ENCODE peak calls at places on chromosome 2, in seven cellular contexts. Q, L, M, D, K, E and F are unnamed samples. For H3K27me3, the result is how much of the 10 kb centered on the place peaks cover.

GRCh38 chr2:215140166-215140707 is 1.8 kb upstream of the ABCA12 start:
- DNase-seq in M (no peak), L (no peak), K (no peak), D (no peak), Q (no peak), E (no peak), F (no peak)

GRCh38 chr2:179376881-179377280 is 112.2 kb upstream of the SESTD1 start:
- DNase-seq in K (no peak), E (no peak), D (no peak), Q (no peak), L (no peak), M (no peak), F (no peak)

GRCh38 chr2:16613475-16613874 is 52.2 kb downstream of the CYRIA start:
- DNase-seq in M (no peak), Q (no peak), D (peak), E (no peak), L (no peak), K (no peak), F (no peak)

GRCh38 chr2:30273574-30273929 is 42.2 kb downstream of the LBH start:
- DNase-seq in D (no peak), E (no peak), Q (no peak), K (no peak), M (no peak), L (no peak), F (no peak)

GRCh38 chr2:235776531-235776930 is 282.7 kb downstream of the AGAP1 start:
- DNase-seq in K (no peak), D (no peak), E (no peak), Q (no peak), M (no peak), L (no peak), F (no peak)

GRCh38 chr2:18085593-18085992 is 207.1 kb downstream of the KCNS3 start:
- DNase-seq in D (no peak), E (no peak), L (no peak), Q (no peak), K (no peak), M (no peak), F (no peak)

GRCh38 chr2:26735096-26735495 is 29.0 kb upstream of the SLC35F6 start:
- DNase-seq in M (peak), K (no peak), Q (peak), D (peak), E (no peak), L (peak), F (no peak)

GRCh38 chr2:208266641-208267335 is 733 bp downstream of the PIKFYVE start:
- DNase-seq in K (no peak), E (no peak), Q (no peak), D (peak), L (no peak), M (no peak), F (no peak)

GRCh38 chr2:98452396-98453027 is 7.9 kb downstream of the INPP4A start:
- DNase-seq in E (no peak), Q (peak), K (no peak), M (no peak), L (no peak), D (no peak), F (no peak)

GRCh38 chr2:85088921-85089320 is 44.3 kb upstream of the TCF7L1 start:
- DNase-seq in D (no peak), M (no peak), L (no peak), Q (no peak), K (no peak), E (no peak), F (no peak)

GRCh38 chr2:25825238-25825637 is 53.0 kb downstream of the ASXL2 start:
- DNase-seq in M (no peak), K (peak), Q (no peak), D (no peak), E (no peak), L (no peak), F (no peak)

GRCh38 chr2:24245986-24246779 is 71.3 kb downstream of the FAM228A start:
- DNase-seq in M (no peak), L (no peak), E (no peak), K (no peak), D (no peak), Q (no peak), F (no peak)

GRCh38 chr2:226227341-226227740 is 572.3 kb downstream of the IRS1 start:
- DNase-seq in M (no peak), D (no peak), K (no peak), L (no peak), Q (no peak), E (no peak), F (no peak)

GRCh38 chr2:233803994-233804393 is 25.9 kb downstream of the MROH2A start:
- DNase-seq in E (no peak), M (no peak), L (no peak), K (no peak), Q (peak), D (no peak), F (no peak)

GRCh38 chr2:158969717-158970521 is 1.5 kb downstream of the TANC1 start:
- DNase-seq in Q (no peak), D (peak), L (no peak), M (peak), K (no peak), E (no peak), F (no peak)

GRCh38 chr2:199018826-199019225 is 438.9 kb downstream of the SATB2 start:
- DNase-seq in Q (no peak), E (no peak), K (no peak), M (no peak), D (no peak), L (no peak), F (no peak)

GRCh38 chr2:135203944-135204343 is 151.9 kb downstream of the RAB3GAP1 start:
- DNase-seq in K (no peak), D (no peak), M (no peak), E (no peak), L (no peak), Q (no peak), F (no peak)

GRCh38 chr2:238322001-238322411 is 1.7 kb downstream of the TRAF3IP1 start:
- DNase-seq in D (no peak), L (no peak), Q (no peak), M (no peak), K (no peak), E (no peak), F (peak)

GRCh38 chr2:85475801-85476610 is 57.5 kb downstream of the SH2D6 start:
- DNase-seq in D (no peak), Q (no peak), M (no peak), L (no peak), E (no peak), K (no peak), F (no peak)

GRCh38 chr2:237139123-237139675 is 53.5 kb downstream of the COPS8 start:
- DNase-seq in M (no peak), K (no peak), L (no peak), E (no peak), Q (no peak), D (no peak), F (no peak)

GRCh38 chr2:138219961-138220360 is 255.7 kb downstream of the HNMT start:
- DNase-seq in K (no peak), M (no peak), L (no peak), Q (no peak), D (no peak), E (no peak), F (no peak)

GRCh38 chr2:12675352-12675795 is 41.4 kb upstream of the TRIB2 start:
- DNase-seq in Q (no peak), E (no peak), M (no peak), L (no peak), K (no peak), D (peak), F (no peak)

GRCh38 chr2:196431957-196432356 is 207.6 kb upstream of the CCDC150 start:
- DNase-seq in Q (no peak), M (no peak), L (no peak), K (no peak), E (no peak), D (peak), F (no peak)

GRCh38 chr2:188853307-188853706 is 120.9 kb upstream of the COL3A1 start:
- DNase-seq in E (no peak), L (no peak), M (no peak), Q (no peak), K (no peak), D (peak), F (no peak)

GRCh38 chr2:102788880-102789250 is 27.0 kb downstream of the TMEM182 start:
- DNase-seq in K (no peak), Q (no peak), E (no peak), D (no peak), M (peak), L (no peak), F (peak)

GRCh38 chr2:55958756-55959155 is 35.2 kb upstream of the EFEMP1 start:
- DNase-seq in L (no peak), E (no peak), M (no peak), K (no peak), D (no peak), Q (no peak), F (no peak)

GRCh38 chr2:3656762-3657691 is 973 bp upstream of the ALLC start:
- DNase-seq in L (no peak), M (no peak), D (peak), E (peak), Q (no peak), K (no peak), F (no peak)

GRCh38 chr2:10909050-10909995 is 2.4 kb upstream of the KCNF1 start:
- DNase-seq in K (no peak), D (no peak), Q (no peak), E (no peak), M (no peak), L (no peak), F (no peak)

GRCh38 chr2:225076125-225076524 is 33.9 kb upstream of the DOCK10 start:
- DNase-seq in L (no peak), Q (no peak), M (no peak), K (no peak), D (no peak), E (no peak), F (no peak)

GRCh38 chr2:3453196-3453845 is 66.0 kb downstream of the ADI1 start:
- DNase-seq in E (no peak), M (no peak), L (no peak), Q (no peak), D (no peak), K (no peak), F (no peak)

GRCh38 chr2:74530239-74531161 is 767 bp downstream of the HTRA2 start:
- DNase-seq in L (no peak), E (no peak), Q (peak), K (no peak), D (peak), M (no peak), F (peak)

GRCh38 chr2:25411753-25412152 is 70.0 kb upstream of the DNMT3A start:
- DNase-seq in M (no peak), Q (no peak), L (no peak), K (no peak), E (no peak), D (no peak), F (no peak)

GRCh38 chr2:159558479-159558878 is 57.9 kb downstream of the BAZ2B start:
- DNase-seq in K (no peak), M (no peak), E (no peak), D (peak), Q (no peak), L (no peak), F (no peak)

GRCh38 chr2:20330202-20330601 is 20.4 kb downstream of the PUM2 start:
- DNase-seq in Q (no peak), E (no peak), K (no peak), M (no peak), L (no peak), D (no peak), F (no peak)

GRCh38 chr2:39568561-39569006 is 97.1 kb upstream of the TMEM178A start:
- DNase-seq in K (no peak), D (peak), E (no peak), Q (no peak), M (no peak), L (peak), F (no peak)

GRCh38 chr2:464562-465309 is 176.8 kb upstream of the ALKAL2 start:
- DNase-seq in D (no peak), M (no peak), K (no peak), E (no peak), L (no peak), Q (no peak), F (no peak)
- H3K27me3 ChIP-seq in D (under half), M (under half), K (under half), E (under half), L (under half), Q (under half), F (under half)

GRCh38 chr2:231687133-231687852 is 21.0 kb upstream of the PTMA start:
- DNase-seq in D (peak), K (peak), M (peak), E (peak), L (no peak), Q (peak), F (peak)
- H3K4me3 ChIP-seq in D (peak), K (peak), M (no peak), E (no peak), L (no peak), Q (no peak), F (peak)

DNA sequence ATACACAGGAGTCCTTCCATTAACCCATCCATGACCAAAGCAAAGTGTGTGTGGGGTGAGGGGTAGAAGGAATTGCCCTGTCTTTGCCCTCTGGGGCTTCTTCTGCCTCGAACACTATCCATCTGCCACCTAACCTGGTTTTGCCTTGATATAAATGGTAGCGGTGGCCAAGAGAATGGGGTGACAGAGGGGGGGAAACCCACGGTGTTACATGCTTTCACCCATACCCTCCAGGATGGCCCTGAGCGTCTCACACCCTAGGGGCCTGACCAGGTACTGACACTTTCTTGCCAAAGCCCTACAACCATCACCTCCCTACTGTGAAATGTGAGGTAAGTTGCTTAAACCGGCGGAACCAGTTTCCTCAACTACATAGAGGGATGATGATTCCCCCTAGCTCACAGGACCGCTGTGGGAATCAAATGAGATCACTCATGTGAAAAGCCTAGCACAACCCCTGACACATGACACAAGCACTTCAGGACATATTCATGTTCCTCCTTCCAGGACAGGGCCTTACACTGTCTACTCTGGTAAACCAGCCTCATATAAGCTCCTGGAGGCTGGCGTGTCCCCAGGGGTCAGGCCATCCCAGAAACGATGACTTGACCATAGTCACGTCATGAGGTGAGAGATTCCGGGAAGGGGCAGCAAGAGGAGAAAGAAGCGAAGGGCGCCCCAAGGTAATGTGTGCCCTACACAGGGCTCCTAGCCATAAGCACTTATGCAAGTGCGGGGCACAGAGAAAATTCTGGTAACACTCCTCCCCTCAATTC is 49.7 kb downstream of the C2orf42 start:
- DNase-seq in M (peak), E (peak), L (peak), Q (peak), K (peak), D (peak), F (no peak)
- TF ChIP-seq CTCF in M (no peak), E (no peak), L (peak), Q (peak), K (peak), D (peak), F (no peak)

DNA sequence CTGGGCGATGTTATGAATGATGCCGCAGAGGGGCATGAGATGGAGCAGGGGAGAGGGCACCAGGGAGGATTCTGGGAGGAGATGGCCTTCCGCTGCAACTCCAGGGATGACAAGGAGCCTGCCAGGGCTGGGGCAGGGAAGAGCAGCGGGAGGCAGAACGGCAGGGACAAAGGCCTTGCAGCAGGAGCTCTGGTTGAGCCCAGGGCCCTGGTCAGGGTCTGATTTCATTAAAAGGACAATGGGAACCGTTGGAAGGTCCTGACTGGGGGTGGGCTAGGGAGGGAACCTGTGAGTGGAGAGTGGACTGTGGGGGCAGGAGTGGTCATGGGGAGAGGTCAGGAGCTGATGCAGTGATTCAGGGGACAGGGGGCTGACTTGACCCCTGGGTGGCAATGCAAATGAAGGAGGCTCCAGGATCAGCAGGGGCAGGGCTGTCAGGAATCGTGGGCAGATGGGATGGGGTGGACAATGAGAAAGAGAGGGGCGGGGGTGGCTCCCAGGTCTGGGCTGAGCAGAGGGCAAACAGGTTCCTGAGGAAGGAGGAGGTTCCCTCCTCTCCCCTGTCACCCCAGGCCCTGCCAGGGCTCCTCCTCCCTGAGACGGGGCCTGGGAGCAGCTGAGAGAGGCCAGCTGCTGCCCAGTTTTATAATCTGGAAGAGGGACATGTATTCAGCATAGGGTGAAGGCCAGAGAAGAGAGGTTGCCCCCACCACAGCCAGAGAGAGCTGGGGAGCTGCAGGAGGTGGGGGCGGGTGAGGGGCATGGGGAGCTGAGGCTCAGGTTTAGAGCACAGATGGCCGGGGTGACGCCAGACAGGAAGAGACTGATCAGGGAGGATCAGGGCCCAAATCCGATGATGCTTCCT is 7.3 kb upstream of the DUSP2 start:
- DNase-seq in M (no peak), Q (peak), K (no peak), D (no peak), E (no peak), L (no peak), F (peak)
- H3K27me3 ChIP-seq in M (under half), Q (under half), K (under half), D (under half), E (under half), L (under half), F (under half)

GRCh38 chr2:192410319-192410718 is 215.6 kb upstream of the TMEFF2 start:
- DNase-seq in Q (no peak), K (no peak), L (no peak), E (no peak), D (no peak), M (no peak), F (no peak)
- H3K4me3 ChIP-seq in Q (no peak), K (no peak), L (no peak), E (no peak), D (no peak), M (no peak), F (no peak)

GRCh38 chr2:200812122-200813022 is 662 bp downstream of the BZW1 start:
- DNase-seq in K (no peak), Q (peak), D (peak), M (peak), E (peak), L (no peak), F (peak)
- TF ChIP-seq CTCF in K (peak), Q (peak), D (peak), M (peak), E (peak), L (peak), F (peak)

DNA sequence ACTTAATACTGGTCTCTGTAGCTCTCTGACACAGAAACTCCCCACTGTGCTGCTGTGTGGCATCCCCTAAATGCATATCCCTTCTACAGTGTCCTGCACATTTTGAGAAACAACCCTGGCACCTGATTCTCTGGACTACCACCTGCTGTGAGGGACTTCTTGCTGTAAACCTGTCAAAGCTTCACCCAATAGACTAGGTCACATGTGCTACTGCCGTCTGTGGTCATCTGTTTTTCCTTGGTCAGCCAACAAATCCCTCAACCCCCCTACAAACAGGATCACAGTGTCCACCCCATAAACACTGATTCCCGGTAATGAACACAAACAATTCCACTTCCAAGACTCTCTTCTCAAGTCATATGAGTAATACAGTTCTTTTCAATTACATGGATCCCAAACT is 1157.3 kb downstream of the RPIA start:
- DNase-seq in D (no peak), L (no peak), M (no peak), Q (no peak), K (no peak), E (no peak), F (no peak)
- H3K27me3 ChIP-seq in D (under half), L (under half), M (under half), Q (under half), K (under half), E (under half), F (half or more)